ENCODE peak calls at places on chromosomes 6 and 20, in eight cellular contexts. U, E, O, H, P, T, K and S are unnamed samples.

GRCh38 chr6:87714093-87714809 is 12.2 kb upstream of the AKIRIN2 start:
- DNase-seq in E (no peak), K (no peak), U (no peak), T (no peak), P (no peak), O (peak; percentile 33), H (no peak), S (no peak)

GRCh38 chr6:408599-409102 is 17.1 kb downstream of the IRF4 start:
- DNase-seq in H (no peak), O (peak; percentile 46), K (no peak), P (no peak), E (no peak), U (no peak), T (peak; percentile 33), S (peak; percentile 81)

GRCh38 chr6:136086686-136087085 is 163.4 kb downstream of the MTFR2 start:
- DNase-seq in U (no peak), T (no peak), H (no peak), O (no peak), K (no peak), P (peak; percentile 37), E (no peak), S (peak; percentile 43)

GRCh38 chr6:123288649-123289048 is 292.6 kb downstream of the CLVS2 start:
- DNase-seq in O (no peak), U (no peak), T (no peak), H (no peak), E (no peak), P (no peak), K (no peak), S (no peak)

GRCh38 chr20:51624157-51624731 is 81.7 kb upstream of the NFATC2 start:
- DNase-seq in P (no peak), K (peak; percentile 15), H (peak; percentile 36), T (peak; percentile 66), E (peak; percentile 12), U (peak; percentile 17), O (peak; percentile 42), S (peak; percentile 81)

GRCh38 chr6:100342830-100343229 is 121.9 kb downstream of the SIM1 start:
- DNase-seq in T (no peak), H (no peak), P (no peak), E (no peak), O (no peak), U (no peak), K (no peak), S (no peak)

GRCh38 chr6:43768983-43769525 is 957 bp upstream of the VEGFA start:
- DNase-seq in E (no peak), O (no peak), H (no peak), K (no peak), U (no peak), P (peak; percentile 86), T (no peak), S (peak; percentile 93)

GRCh38 chr6:11212625-11213024 is 19.8 kb downstream of the NEDD9 start:
- DNase-seq in O (no peak), T (no peak), E (no peak), P (no peak), K (no peak), U (no peak), H (no peak), S (peak; percentile 79)

GRCh38 chr6:28585335-28585734 is 59.7 kb downstream of the GPX5 start:
- DNase-seq in P (no peak), U (no peak), H (no peak), O (no peak), T (no peak), K (no peak), E (no peak), S (no peak)

GRCh38 chr6:3403244-3404154 is 53.4 kb downstream of the SLC22A23 start:
- DNase-seq in O (no peak), H (no peak), U (no peak), E (no peak), T (no peak), K (peak; percentile 4), P (no peak), S (no peak)

GRCh38 chr6:136415351-136416005 is 125.8 kb upstream of the BCLAF1 start:
- DNase-seq in U (no peak), H (no peak), E (no peak), O (peak; percentile 77), T (no peak), K (no peak), P (no peak), S (peak; percentile 41)

GRCh38 chr6:78561015-78561414 is 306.3 kb upstream of the IRAK1BP1 start:
- DNase-seq in K (no peak), O (no peak), T (no peak), E (no peak), P (no peak), H (no peak), U (no peak), S (no peak)

GRCh38 chr6:164528539-164528938 is 780.9 kb downstream of the C6orf118 start:
- DNase-seq in U (no peak), H (no peak), P (no peak), O (no peak), E (no peak), T (no peak), K (no peak), S (no peak)

GRCh38 chr6:156427345-156427744 is 349.8 kb upstream of the ARID1B start:
- DNase-seq in U (no peak), K (no peak), E (no peak), O (no peak), T (no peak), P (no peak), H (no peak), S (peak; percentile 59)

GRCh38 chr6:78259935-78260334 is 607.1 kb downstream of the MEI4 start:
- DNase-seq in H (no peak), O (no peak), P (no peak), T (no peak), U (no peak), K (no peak), E (no peak), S (no peak)

GRCh38 chr20:50958733-50959542 is at the start of gene MOCS3:
- DNase-seq in P (peak; percentile 83), K (peak; percentile 87), E (peak; percentile 53), U (peak; percentile 70), T (peak; percentile 97), O (peak; percentile 90), H (peak; percentile 82), S (peak; percentile 84)

GRCh38 chr6:137775720-137776119 is 91.3 kb upstream of the TNFAIP3 start:
- DNase-seq in T (no peak), O (no peak), E (no peak), U (no peak), P (no peak), K (no peak), H (no peak), S (no peak)

GRCh38 chr6:34067814-34068213 is 78.1 kb downstream of the GRM4 start:
- DNase-seq in O (no peak), P (no peak), E (no peak), H (no peak), U (no peak), K (no peak), T (no peak), S (no peak)

GRCh38 chr20:57794600-57795346 is 85.0 kb upstream of the PMEPA1 start:
- DNase-seq in K (no peak), O (no peak), E (no peak), H (no peak), U (no peak), P (no peak), T (no peak), S (no peak)

GRCh38 chr6:37974381-37974780 is 154.9 kb downstream of the ZFAND3 start:
- DNase-seq in E (no peak), O (no peak), T (no peak), H (no peak), U (no peak), P (no peak), K (no peak), S (no peak)

GRCh38 chr6:54681987-54682386 is 164.6 kb upstream of the FAM83B start:
- DNase-seq in T (no peak), U (no peak), E (no peak), P (no peak), H (no peak), O (no peak), K (no peak), S (no peak)

GRCh38 chr20:59421089-59421488 is 120.7 kb downstream of the EDN3 start:
- DNase-seq in E (no peak), T (no peak), K (no peak), O (no peak), H (no peak), P (no peak), U (no peak), S (no peak)

GRCh38 chr6:9308284-9308683 is 872.9 kb upstream of the SLC35B3 start:
- DNase-seq in O (no peak), K (no peak), E (no peak), P (no peak), H (no peak), T (no peak), U (no peak), S (no peak)

GRCh38 chr6:125950293-125950692 is 6.3 kb upstream of the HINT3 start:
- DNase-seq in E (no peak), P (no peak), T (peak; percentile 20), H (no peak), U (no peak), O (no peak), K (no peak), S (no peak)

GRCh38 chr20:5980720-5981119 is 30.3 kb downstream of the MCM8 start:
- DNase-seq in K (no peak), O (no peak), E (no peak), H (no peak), U (no peak), P (no peak), T (no peak), S (no peak)

GRCh38 chr6:168475188-168476013 is 34.4 kb downstream of the SMOC2 start:
- DNase-seq in O (no peak), E (no peak), H (no peak), U (no peak), K (no peak), P (no peak), T (no peak), S (no peak)

GRCh38 chr20:61818746-61819483 is 246.8 kb downstream of the TAF4 start:
- DNase-seq in O (no peak), T (no peak), P (no peak), K (no peak), E (no peak), H (no peak), U (no peak), S (peak; percentile 4)

GRCh38 chr6:78799682-78800081 is 67.7 kb upstream of the IRAK1BP1 start:
- DNase-seq in O (no peak), P (no peak), E (no peak), U (no peak), T (no peak), K (no peak), H (no peak), S (no peak)

GRCh38 chr6:79544299-79544927 is 7.2 kb upstream of the LCA5 start:
- DNase-seq in K (peak; percentile 28), O (no peak), H (no peak), U (no peak), E (no peak), T (no peak), P (no peak), S (no peak)

GRCh38 chr6:150813319-150813992 is 52.0 kb upstream of the MTHFD1L start:
- DNase-seq in E (no peak), O (no peak), P (no peak), U (no peak), H (no peak), K (no peak), T (no peak), S (no peak)

GRCh38 chr6:14091329-14091978 is 26.1 kb upstream of the CD83 start:
- DNase-seq in U (no peak), O (no peak), P (no peak), K (no peak), T (no peak), E (no peak), H (no peak), S (no peak)

GRCh38 chr20:34069341-34070078 is 42.5 kb downstream of the EIF2S2 start:
- DNase-seq in U (no peak), H (peak; percentile 38), P (peak; percentile 83), T (peak; percentile 77), O (peak; percentile 49), K (peak; percentile 73), E (no peak), S (peak; percentile 48)

GRCh38 chr6:130775421-130776012 is 51.7 kb upstream of the SMLR1 start:
- DNase-seq in K (no peak), E (no peak), U (no peak), P (no peak), O (no peak), H (no peak), T (no peak), S (no peak)

GRCh38 chr6:112251170-112251945 is 3.0 kb downstream of the LAMA4 start:
- DNase-seq in K (no peak), T (no peak), E (no peak), H (no peak), U (no peak), O (no peak), P (peak; percentile 36), S (peak; percentile 85)